ENCODE peak calls at places on chromosomes 16 and 17, in ten cellular contexts. B is upper lobe of right lung, U is prostate gland, D is AG04450, O is psoas muscle, I is left lung, S is H9, G is foreskin fibroblast, W is OCI-LY7, Q is AG09319. F is an unnamed sample.

GRCh38 chr16:64240586-64240985 is 881.3 kb downstream of the CDH11 start:
- DNase-seq in B (no peak), U (no peak), D (no peak), O (no peak), I (no peak), S (no peak), G (no peak), W (no peak), Q (no peak), F (no peak)

GRCh38 chr16:65229191-65229662 is 107.4 kb upstream of the CDH11 start:
- DNase-seq in B (no peak), U (no peak), D (peak; percentile 3), O (no peak), I (no peak), S (no peak), G (peak; percentile 4), W (no peak), Q (peak; percentile 0), F (no peak)

GRCh38 chr17:83018658-83019193 is 60.7 kb upstream of the METRNL start:
- DNase-seq in B (no peak), U (no peak), D (no peak), O (no peak), I (peak; percentile 16), S (no peak), G (no peak), W (no peak), Q (no peak), F (no peak)

GRCh38 chr17:8117980-8118768 is at the start of gene ALOXE3:
- DNase-seq in B (no peak), U (peak; percentile 67), D (no peak), O (no peak), I (peak; percentile 45), S (peak; percentile 74), G (peak; percentile 84), W (no peak), Q (no peak), F (no peak)

GRCh38 chr17:40316571-40317344 is 7.8 kb downstream of the RARA start:
- DNase-seq in B (peak; percentile 85), U (peak; percentile 56), D (peak; percentile 47), O (peak; percentile 75), I (peak; percentile 64), S (peak; percentile 79), G (peak; percentile 95), W (no peak), Q (no peak), F (no peak)

GRCh38 chr16:2821483-2822157 is 4.6 kb downstream of the PRSS21 start:
- DNase-seq in B (peak; percentile 11), U (no peak), D (no peak), O (no peak), I (no peak), S (no peak), G (peak; percentile 20), W (no peak), Q (no peak), F (no peak)

GRCh38 chr17:79413591-79413990 is 197.3 kb downstream of the RBFOX3 start:
- DNase-seq in B (no peak), U (peak; percentile 26), D (no peak), O (no peak), I (no peak), S (no peak), G (no peak), W (no peak), Q (no peak), F (no peak)

GRCh38 chr16:51545951-51546350 is 394.9 kb upstream of the SALL1 start:
- DNase-seq in B (no peak), U (no peak), D (no peak), O (no peak), I (no peak), S (no peak), G (no peak), W (no peak), Q (no peak), F (no peak)

GRCh38 chr17:74118504-74118903 is 85.0 kb upstream of the RPL38 start:
- DNase-seq in B (peak; percentile 23), U (no peak), D (no peak), O (no peak), I (no peak), S (peak; percentile 98), G (no peak), W (no peak), Q (no peak), F (no peak)

GRCh38 chr17:35170968-35171771 is 23.0 kb downstream of the SLC35G3 start:
- DNase-seq in B (no peak), U (no peak), D (no peak), O (no peak), I (peak; percentile 30), S (no peak), G (peak; percentile 48), W (peak; percentile 4), Q (no peak), F (no peak)

GRCh38 chr16:6250516-6250915 is 1082.1 kb upstream of the RBFOX1 start:
- DNase-seq in B (no peak), U (no peak), D (no peak), O (no peak), I (no peak), S (no peak), G (no peak), W (no peak), Q (no peak), F (no peak)

GRCh38 chr17:64084940-64085649 is 44.8 kb downstream of the ERN1 start:
- DNase-seq in B (no peak), U (no peak), D (no peak), O (no peak), I (no peak), S (no peak), G (peak; percentile 36), W (no peak), Q (no peak), F (no peak)

GRCh38 chr17:59371426-59372099 is 40.1 kb downstream of the YPEL2 start:
- DNase-seq in B (no peak), U (no peak), D (no peak), O (peak; percentile 79), I (no peak), S (no peak), G (peak; percentile 61), W (no peak), Q (no peak), F (no peak)

GRCh38 chr17:50583636-50584035 is 23.1 kb downstream of the CACNA1G start:
- DNase-seq in B (no peak), U (no peak), D (no peak), O (no peak), I (no peak), S (peak; percentile 72), G (no peak), W (no peak), Q (no peak), F (no peak)

GRCh38 chr17:27540300-27541105 is 84.3 kb downstream of the KSR1 start:
- DNase-seq in B (peak; percentile 94), U (peak; percentile 72), D (peak; percentile 99), O (peak; percentile 83), I (peak; percentile 95), S (no peak), G (peak; percentile 89), W (no peak), Q (peak; percentile 98), F (no peak)

DNA sequence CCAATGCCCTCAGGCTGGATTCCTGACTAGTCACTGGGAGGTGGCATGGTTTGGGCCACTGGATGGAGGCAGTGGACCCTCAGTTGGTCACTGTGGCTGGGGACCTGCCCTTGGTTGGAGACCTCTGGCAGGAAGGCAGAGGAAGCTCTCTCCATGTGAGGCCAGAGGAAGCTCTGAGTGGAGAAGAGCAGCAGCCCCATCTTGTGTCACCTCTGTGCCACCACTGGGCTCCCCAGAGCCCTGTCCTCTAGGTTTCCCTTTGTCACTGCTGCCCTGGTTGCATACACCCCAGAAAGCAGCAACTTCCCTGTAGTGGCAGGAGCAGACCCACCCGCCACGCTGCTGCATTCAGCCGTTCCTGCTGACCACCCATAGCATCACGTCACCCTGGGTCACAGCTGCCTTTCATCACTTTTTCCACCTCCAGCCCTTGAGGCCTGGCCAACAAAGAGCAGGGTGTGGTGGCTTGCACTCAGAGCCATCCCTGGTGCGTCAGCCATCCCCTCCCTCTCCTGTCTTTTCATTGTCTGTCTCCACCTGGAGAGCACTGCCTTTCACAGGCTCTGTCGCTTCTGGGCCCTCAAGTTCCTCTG is 11.9 kb downstream of the CTRL start:
- DNase-seq in B (no peak), U (no peak), D (no peak), O (peak; percentile 39), I (no peak), S (no peak), G (no peak), W (peak; percentile 41), Q (no peak), F (no peak)
- TF ChIP-seq CTCF in B (no peak), U (no peak), D (no peak), O (peak; percentile 6), I (no peak), S (peak; percentile 23), G (no peak), W (peak; percentile 57), Q (no peak), F (peak; percentile 6)

GRCh38 chr16:7919782-7920181 is 587.1 kb downstream of the RBFOX1 start:
- DNase-seq in B (no peak), U (no peak), D (no peak), O (no peak), I (no peak), S (no peak), G (no peak), W (no peak), Q (no peak), F (no peak)

GRCh38 chr16:7921360-7921759 is 588.7 kb downstream of the RBFOX1 start:
- DNase-seq in B (no peak), U (no peak), D (no peak), O (no peak), I (no peak), S (peak; percentile 31), G (no peak), W (no peak), Q (no peak), F (no peak)
- TF ChIP-seq CTCF in B (no peak), U (no peak), D (no peak), O (no peak), I (no peak), S (peak; percentile 50), G (no peak), W (no peak), Q (no peak), F (peak; percentile 55)

GRCh38 chr16:50323335-50324011 is 45.3 kb downstream of the BRD7 start:
- DNase-seq in B (no peak), U (no peak), D (no peak), O (no peak), I (no peak), S (no peak), G (peak; percentile 75), W (no peak), Q (no peak), F (no peak)
- TF ChIP-seq CTCF in B (no peak), U (no peak), D (peak; percentile 19), O (no peak), I (no peak), S (peak; percentile 46), G (no peak), W (peak; percentile 64), Q (peak; percentile 11), F (peak; percentile 36)

DNA sequence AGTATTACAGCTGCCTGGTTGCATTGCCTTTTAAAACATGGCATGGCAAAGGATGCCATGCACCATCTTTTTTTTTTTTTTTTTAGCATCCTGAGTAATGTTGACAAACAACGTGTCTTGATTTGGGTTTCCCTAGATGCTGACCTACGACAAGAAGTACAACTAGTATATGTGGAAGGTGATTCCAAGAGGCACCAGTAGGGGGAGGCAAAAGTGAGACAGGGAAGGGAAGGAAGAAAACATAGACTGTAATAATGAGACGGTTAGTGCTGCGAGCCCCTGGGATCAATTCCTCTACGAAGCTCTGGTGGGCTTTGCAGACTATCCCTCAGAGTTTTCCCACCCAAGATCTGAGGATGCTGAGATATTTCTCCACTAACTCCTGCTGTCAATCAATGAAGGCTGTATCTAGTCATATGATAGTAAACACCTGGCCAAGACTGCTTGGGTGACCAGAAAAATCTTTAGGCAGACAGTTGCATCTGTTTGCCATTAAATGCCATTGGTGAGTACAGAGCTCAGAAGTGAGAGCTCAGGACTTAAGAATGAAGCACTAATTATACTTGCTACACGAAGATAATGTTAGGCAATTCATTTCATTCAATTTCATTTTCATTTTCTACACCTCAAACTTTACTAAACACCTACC is 458.6 kb upstream of the GOT2 start:
- DNase-seq in B (no peak), U (no peak), D (no peak), O (no peak), I (no peak), S (peak; percentile 68), G (peak; percentile 3), W (peak; percentile 10), Q (no peak), F (no peak)
- TF ChIP-seq CTCF in B (peak; percentile 53), U (no peak), D (peak; percentile 44), O (no peak), I (peak; percentile 26), S (peak; percentile 76), G (peak; percentile 61), W (peak; percentile 72), Q (peak; percentile 38), F (peak; percentile 33)